ENCODE peak calls at places on chromosomes 13 and 19, in eight cellular contexts. H, W, U, G, Y, P, C and I are unnamed samples.

GRCh38 chr19:31963741-31964140 is 381.7 kb upstream of the ZNF507 start:
- DNase-seq in H (no peak), W (no peak), U (no peak), G (no peak), Y (no peak), P (no peak), C (no peak), I (no peak)

GRCh38 chr13:98528663-98529064 is 48.2 kb downstream of the STK24 start:
- DNase-seq in H (no peak), W (no peak), U (no peak), G (no peak), Y (no peak), P (no peak), C (no peak), I (no peak)

GRCh38 chr13:46577656-46578589 is 25.0 kb downstream of the LRCH1 start:
- DNase-seq in H (no peak), W (no peak), U (no peak), G (no peak), Y (no peak), P (no peak), C (no peak), I (no peak)

GRCh38 chr19:41934849-41935374 is 6.7 kb upstream of the ERFL start:
- DNase-seq in H (peak), W (peak), U (peak), G (peak), Y (peak), P (no peak), C (peak), I (peak)

GRCh38 chr13:38902551-38902950 is 88.1 kb downstream of the STOML3 start:
- DNase-seq in H (no peak), W (no peak), U (no peak), G (no peak), Y (no peak), P (no peak), C (no peak), I (no peak)

GRCh38 chr19:57338798-57339378 is 12.2 kb upstream of the ZNF304 start:
- DNase-seq in H (no peak), W (peak), U (no peak), G (peak), Y (no peak), P (no peak), C (no peak), I (no peak)

GRCh38 chr13:67273001-67273400 is 42.9 kb upstream of the PCDH9 start:
- DNase-seq in H (no peak), W (no peak), U (no peak), G (peak), Y (no peak), P (no peak), C (no peak), I (no peak)

GRCh38 chr13:31982540-31982939 is 49.0 kb upstream of the FRY start:
- DNase-seq in H (no peak), W (peak), U (no peak), G (peak), Y (peak), P (peak), C (peak), I (no peak)